ENCODE peak calls at places on chromosomes 12 and 14, in four cellular contexts. One of them, this sample, is unnamed.

GRCh38 chr12:52614381-52615207 is 3.8 kb downstream of the KRT73 start:
- DNase-seq in GM23338: no peak
- DNase-seq in HepG2: no peak
- DNase-seq in A549: no peak
- DNase-seq in this sample: no peak

GRCh38 chr14:69072584-69072983 is 80.3 kb downstream of the DCAF5 start:
- DNase-seq in HepG2: no peak
- DNase-seq in GM23338: no peak
- DNase-seq in A549: no peak
- DNase-seq in this sample: no peak

GRCh38 chr14:104797112-104798044 is 1.8 kb upstream of the AKT1 start:
- DNase-seq in GM23338: peak; percentile 46
- DNase-seq in A549: peak; percentile 57
- DNase-seq in HepG2: peak; percentile 39
- DNase-seq in this sample: no peak

GRCh38 chr12:108773798-108774788 is 42.8 kb upstream of the CORO1C start:
- DNase-seq in GM23338: peak; percentile 31
- DNase-seq in HepG2: peak; percentile 96
- DNase-seq in A549: peak; percentile 79
- DNase-seq in this sample: peak; percentile 16

GRCh38 chr12:54452628-54453027 is 20.8 kb downstream of the GTSF1 start:
- DNase-seq in A549: no peak
- DNase-seq in HepG2: no peak
- DNase-seq in GM23338: peak; percentile 70
- DNase-seq in this sample: no peak

GRCh38 chr12:3770891-3771290 is 18.0 kb upstream of the CRACR2A start:
- DNase-seq in HepG2: no peak
- DNase-seq in A549: peak; percentile 49
- DNase-seq in GM23338: no peak
- DNase-seq in this sample: no peak

GRCh38 chr12:5589055-5589454 is 157.1 kb downstream of the NTF3 start:
- DNase-seq in A549: no peak
- DNase-seq in HepG2: no peak
- DNase-seq in GM23338: peak; percentile 44
- DNase-seq in this sample: no peak

GRCh38 chr14:78974691-78975090 is 804.5 kb downstream of the NRXN3 start:
- DNase-seq in HepG2: no peak
- DNase-seq in GM23338: no peak
- DNase-seq in A549: no peak
- DNase-seq in this sample: no peak

GRCh38 chr12:124761876-124762275 is 101.8 kb downstream of the SCARB1 start:
- DNase-seq in GM23338: no peak
- DNase-seq in HepG2: no peak
- DNase-seq in A549: peak; percentile 43
- DNase-seq in this sample: no peak

GRCh38 chr12:26651566-26652188 is 181.3 kb downstream of the ITPR2 start:
- DNase-seq in A549: peak; percentile 69
- DNase-seq in HepG2: peak; percentile 59
- DNase-seq in GM23338: peak; percentile 89
- DNase-seq in this sample: peak; percentile 56

DNA sequence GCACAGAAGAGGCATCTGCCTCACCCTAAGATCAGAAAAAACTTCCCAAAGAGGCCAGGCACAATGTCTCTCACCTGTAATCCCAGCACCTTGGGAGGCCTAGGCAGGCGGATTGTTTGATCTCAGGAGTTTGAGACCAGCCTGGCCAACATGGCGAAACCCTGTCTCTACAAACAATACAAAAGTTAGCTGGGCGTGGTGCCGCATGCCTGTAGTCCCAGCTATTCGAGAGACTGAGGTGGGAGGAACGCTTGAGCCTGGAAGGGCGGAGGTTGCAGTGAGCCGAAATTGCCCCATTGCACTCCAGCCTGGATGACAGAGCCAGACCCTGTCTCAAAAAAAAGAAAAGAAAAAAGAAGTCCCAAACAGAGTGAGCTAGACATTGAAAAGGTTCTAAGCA is 4.5 kb downstream of the ZBTB1 start:
- DNase-seq in HepG2: peak; percentile 59
- DNase-seq in A549: peak; percentile 21
- DNase-seq in GM23338: peak; percentile 53
- DNase-seq in this sample: no peak
- TF ChIP-seq REST in HepG2: no peak
- TF ChIP-seq REST in A549: no peak
- TF ChIP-seq REST in GM23338: no peak
- TF ChIP-seq REST in this sample: no peak

GRCh38 chr12:57623385-57623784 is 9.6 kb downstream of the B4GALNT1 start:
- DNase-seq in A549: no peak
- DNase-seq in GM23338: no peak
- DNase-seq in HepG2: no peak
- DNase-seq in this sample: no peak

GRCh38 chr12:57622293-57623245 is 10.4 kb downstream of the B4GALNT1 start:
- DNase-seq in A549: no peak
- DNase-seq in GM23338: no peak
- DNase-seq in HepG2: no peak
- DNase-seq in this sample: no peak

GRCh38 chr12:57620245-57620935 is 9.2 kb downstream of the ARHGEF25 start:
- DNase-seq in GM23338: no peak
- DNase-seq in HepG2: no peak
- DNase-seq in A549: no peak
- DNase-seq in this sample: no peak

GRCh38 chr12:57620936-57621496 is 9.8 kb downstream of the ARHGEF25 start:
- DNase-seq in A549: no peak
- DNase-seq in GM23338: peak; percentile 62
- DNase-seq in HepG2: no peak
- DNase-seq in this sample: peak; percentile 25

GRCh38 chr12:57621497-57622292 is 10.5 kb downstream of the ARHGEF25 start:
- DNase-seq in A549: peak; percentile 64
- DNase-seq in HepG2: no peak
- DNase-seq in GM23338: peak; percentile 77
- DNase-seq in this sample: no peak
- TF ChIP-seq REST in A549: no peak
- TF ChIP-seq REST in HepG2: no peak
- TF ChIP-seq REST in GM23338: no peak
- TF ChIP-seq REST in this sample: no peak

DNA sequence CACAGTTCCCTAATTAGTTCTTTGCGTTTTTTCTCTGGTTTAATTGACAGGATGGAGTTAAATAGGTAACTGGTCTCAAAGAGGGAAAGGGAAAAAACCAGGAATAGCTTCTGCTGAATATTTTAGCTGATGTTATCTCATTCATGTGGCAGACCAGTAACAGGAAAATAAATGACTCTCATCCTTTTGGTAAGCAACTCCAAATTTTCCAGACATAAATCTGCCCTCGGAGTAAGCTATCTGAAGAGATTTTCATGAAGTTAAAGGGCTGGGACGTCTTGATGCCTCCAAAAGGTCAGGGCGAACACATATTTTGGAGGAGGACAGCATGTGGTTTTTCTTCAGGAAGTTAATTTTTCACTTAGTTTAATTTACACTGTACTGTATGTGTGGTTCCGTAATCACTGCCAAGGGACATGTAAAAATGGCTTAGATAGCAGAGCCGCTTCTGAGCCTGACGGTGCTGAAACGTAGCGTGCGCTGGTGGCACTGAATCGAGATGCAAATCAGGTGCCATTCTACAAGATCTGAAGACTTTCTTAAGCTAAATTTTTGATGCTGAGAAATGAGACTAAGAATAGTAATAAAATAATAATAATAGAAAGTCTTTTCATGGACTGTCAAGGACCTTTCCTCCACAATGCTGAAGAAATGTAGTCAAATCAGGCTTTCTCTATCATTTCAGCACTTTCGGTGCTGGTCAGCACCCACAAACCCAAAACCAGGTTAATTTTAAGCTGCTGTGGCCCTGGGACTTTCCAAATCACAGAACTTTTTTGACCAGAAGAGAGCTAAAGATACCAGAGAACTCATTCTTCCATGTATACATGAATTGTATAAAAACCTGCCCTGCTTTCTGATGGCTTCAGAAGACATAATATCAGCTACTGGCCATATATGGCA is 183.2 kb upstream of the LMO3 start:
- DNase-seq in A549: no peak
- DNase-seq in GM23338: peak; percentile 55
- DNase-seq in HepG2: no peak
- DNase-seq in this sample: no peak
- TF ChIP-seq REST in A549: peak; percentile 68
- TF ChIP-seq REST in GM23338: peak; percentile 78
- TF ChIP-seq REST in HepG2: no peak
- TF ChIP-seq REST in this sample: peak; percentile 89

DNA sequence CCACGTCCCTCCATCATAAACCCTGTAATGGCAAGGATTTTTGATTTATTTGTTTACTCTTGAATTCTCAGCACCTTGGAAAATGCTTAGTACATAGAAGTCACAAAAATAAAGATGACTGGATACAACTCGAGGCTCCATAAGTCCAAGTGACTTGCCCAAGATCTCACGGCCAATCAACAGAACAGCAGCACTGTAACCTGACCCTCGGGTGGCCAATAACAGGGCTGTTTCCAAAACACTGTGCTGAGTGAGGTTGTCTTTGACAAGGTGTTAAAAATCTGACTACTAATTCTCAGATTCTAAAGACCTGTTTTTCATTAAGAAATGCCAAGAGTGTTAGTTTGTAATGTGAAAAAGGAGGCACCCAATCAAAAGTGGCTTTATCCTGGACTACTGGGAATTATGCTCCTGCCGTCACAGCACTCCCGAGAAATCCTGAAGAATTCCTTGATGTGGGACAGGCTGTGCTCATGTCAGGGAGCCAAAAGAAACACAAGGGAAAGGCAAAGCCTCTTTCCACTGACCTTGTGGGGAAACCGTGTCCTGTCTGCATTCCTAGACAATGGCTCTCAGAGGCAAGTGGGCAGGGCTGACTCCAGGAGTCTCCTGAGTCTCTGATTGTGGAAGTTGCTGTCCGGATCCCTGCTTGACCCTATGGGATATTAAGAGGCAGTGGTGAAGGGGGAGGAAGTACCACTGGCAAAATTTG is 204.7 kb upstream of the PELI2 start:
- DNase-seq in A549: no peak
- DNase-seq in GM23338: no peak
- DNase-seq in HepG2: no peak
- DNase-seq in this sample: no peak
- TF ChIP-seq REST in A549: no peak
- TF ChIP-seq REST in GM23338: no peak
- TF ChIP-seq REST in HepG2: no peak
- TF ChIP-seq REST in this sample: no peak

GRCh38 chr12:6981152-6982052 is 10.7 kb downstream of the EMG1 start:
- DNase-seq in GM23338: no peak
- DNase-seq in HepG2: peak; percentile 96
- DNase-seq in A549: no peak
- DNase-seq in this sample: no peak
- TF ChIP-seq REST in GM23338: no peak
- TF ChIP-seq REST in HepG2: no peak
- TF ChIP-seq REST in A549: no peak
- TF ChIP-seq REST in this sample: no peak

DNA sequence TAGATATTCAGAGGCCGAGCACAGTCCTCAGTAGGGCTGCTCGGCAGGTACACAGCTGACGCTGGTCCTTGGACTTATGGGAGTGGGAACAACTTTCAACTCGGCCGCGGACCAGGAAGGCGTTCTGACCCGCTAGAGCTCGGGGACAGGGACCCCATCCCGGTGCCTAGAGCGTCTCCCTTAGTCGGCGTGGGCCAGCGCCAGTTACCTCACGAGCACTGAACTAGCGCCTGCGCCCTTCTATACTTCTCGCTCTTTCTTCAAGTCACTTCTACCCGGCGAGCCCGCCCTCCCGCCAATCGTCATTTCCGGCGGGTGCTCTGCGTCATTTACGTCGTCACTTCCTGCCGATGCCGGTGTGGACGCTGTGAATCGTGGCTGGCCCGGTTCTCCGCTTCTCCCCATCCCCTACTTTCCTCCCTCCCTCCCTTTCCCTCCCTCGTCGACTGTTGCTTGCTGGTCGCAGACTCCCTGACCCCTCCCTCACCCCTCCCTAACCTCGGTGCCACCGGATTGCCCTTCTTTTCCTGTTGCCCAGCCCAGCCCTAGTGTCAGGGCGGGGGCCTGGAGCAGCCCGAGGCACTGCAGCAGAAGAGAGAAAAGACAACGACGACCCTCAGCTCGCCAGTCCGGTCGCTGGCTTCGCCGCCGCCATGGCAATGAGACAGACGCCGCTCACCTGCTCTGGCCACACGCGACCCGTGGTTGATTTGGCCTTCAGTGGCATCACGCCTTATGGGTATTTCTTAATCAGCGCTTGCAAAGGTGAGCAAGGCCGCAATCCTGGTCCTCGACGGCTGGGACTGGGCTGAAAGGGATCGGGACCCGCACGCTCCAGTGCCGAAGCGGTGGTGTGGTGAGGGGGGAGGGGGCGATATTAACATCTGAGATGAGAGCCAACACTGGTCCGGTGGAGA is at the start of gene STRAP:
- DNase-seq in A549: peak; percentile 99
- DNase-seq in HepG2: peak; percentile 93
- DNase-seq in GM23338: peak; percentile 97
- DNase-seq in this sample: peak; percentile 96
- TF ChIP-seq REST in A549: peak; percentile 29
- TF ChIP-seq REST in HepG2: no peak
- TF ChIP-seq REST in GM23338: no peak
- TF ChIP-seq REST in this sample: peak; percentile 63

DNA sequence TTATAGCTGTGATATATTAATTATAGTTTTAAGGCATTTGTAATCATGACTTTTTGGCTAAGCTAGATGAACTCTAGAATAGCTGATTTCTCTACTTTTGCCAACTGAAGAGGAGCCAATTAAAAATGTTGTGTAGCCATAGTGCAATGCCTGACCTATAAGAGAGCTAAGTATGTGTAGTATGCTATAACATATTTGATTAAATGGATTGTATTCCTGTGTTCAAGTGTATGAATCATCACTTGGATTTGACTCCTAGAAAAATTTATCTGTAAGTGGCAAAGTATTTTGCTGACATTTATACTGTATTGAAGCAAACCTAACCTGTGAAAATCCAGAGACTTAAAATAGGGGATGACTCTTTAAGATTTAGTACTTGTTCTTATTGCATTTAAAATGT is 34.2 kb downstream of the PCNX4 start:
- DNase-seq in A549: no peak
- DNase-seq in GM23338: no peak
- DNase-seq in HepG2: no peak
- DNase-seq in this sample: no peak
- TF ChIP-seq REST in A549: no peak
- TF ChIP-seq REST in GM23338: no peak
- TF ChIP-seq REST in HepG2: no peak
- TF ChIP-seq REST in this sample: no peak

This sample was measured in HL-60.